ENCODE peak calls at places on chromosomes 16 and 17, in four cellular contexts. One of them, this sample, is unnamed.

GRCh38 chr17:82981141-82981540 is 98.3 kb upstream of the METRNL start:
- DNase-seq in HepG2: no peak
- DNase-seq in WTC11: no peak
- DNase-seq in K562: no peak
- DNase-seq in this sample: no peak

GRCh38 chr16:58912571-58912970 is 178.5 kb upstream of the GOT2 start:
- DNase-seq in K562: no peak
- DNase-seq in HepG2: no peak
- DNase-seq in WTC11: no peak
- DNase-seq in this sample: no peak

GRCh38 chr16:86245351-86245750 is 265.0 kb upstream of the FOXF1 start:
- DNase-seq in K562: no peak
- DNase-seq in HepG2: no peak
- DNase-seq in WTC11: no peak
- DNase-seq in this sample: no peak

GRCh38 chr17:30336369-30337171 is 2.7 kb upstream of the TMIGD1 start:
- DNase-seq in WTC11: peak
- DNase-seq in HepG2: peak
- DNase-seq in K562: peak
- DNase-seq in this sample: peak

GRCh38 chr16:85394511-85395206 is 218.5 kb upstream of the GSE1 start:
- DNase-seq in WTC11: peak
- DNase-seq in HepG2: no peak
- DNase-seq in K562: no peak
- DNase-seq in this sample: no peak

GRCh38 chr16:69930117-69930776 is 20.9 kb upstream of the CLEC18A start:
- DNase-seq in K562: peak
- DNase-seq in WTC11: peak
- DNase-seq in HepG2: peak
- DNase-seq in this sample: peak

GRCh38 chr17:78780335-78780734 is 1.7 kb downstream of the CYTH1 start:
- DNase-seq in WTC11: no peak
- DNase-seq in HepG2: no peak
- DNase-seq in K562: no peak
- DNase-seq in this sample: no peak

GRCh38 chr17:7897773-7898172 is 9.2 kb downstream of the CHD3 start:
- DNase-seq in HepG2: peak
- DNase-seq in WTC11: no peak
- DNase-seq in K562: peak
- DNase-seq in this sample: peak

GRCh38 chr17:82318169-82318498 is 726 bp upstream of the CD7 start:
- DNase-seq in HepG2: no peak
- DNase-seq in K562: no peak
- DNase-seq in WTC11: no peak
- DNase-seq in this sample: no peak

GRCh38 chr17:15782809-15783208 is 50.7 kb downstream of the TBC1D26 start:
- DNase-seq in WTC11: peak
- DNase-seq in HepG2: no peak
- DNase-seq in K562: no peak
- DNase-seq in this sample: no peak

GRCh38 chr17:67024736-67025135 is 19.6 kb upstream of the CACNG1 start:
- DNase-seq in HepG2: no peak
- DNase-seq in K562: no peak
- DNase-seq in WTC11: no peak
- DNase-seq in this sample: no peak
- TF ChIP-seq NR3C1 in HepG2: no peak
- TF ChIP-seq NR3C1 in K562: no peak
- TF ChIP-seq NR3C1 in WTC11: no peak
- TF ChIP-seq NR3C1 in this sample: no peak

GRCh38 chr17:59332890-59333377 is 1.5 kb downstream of the YPEL2 start:
- DNase-seq in HepG2: no peak
- DNase-seq in WTC11: no peak
- DNase-seq in K562: no peak
- DNase-seq in this sample: no peak
- TF ChIP-seq NR3C1 in HepG2: no peak
- TF ChIP-seq NR3C1 in WTC11: no peak
- TF ChIP-seq NR3C1 in K562: no peak
- TF ChIP-seq NR3C1 in this sample: no peak

DNA sequence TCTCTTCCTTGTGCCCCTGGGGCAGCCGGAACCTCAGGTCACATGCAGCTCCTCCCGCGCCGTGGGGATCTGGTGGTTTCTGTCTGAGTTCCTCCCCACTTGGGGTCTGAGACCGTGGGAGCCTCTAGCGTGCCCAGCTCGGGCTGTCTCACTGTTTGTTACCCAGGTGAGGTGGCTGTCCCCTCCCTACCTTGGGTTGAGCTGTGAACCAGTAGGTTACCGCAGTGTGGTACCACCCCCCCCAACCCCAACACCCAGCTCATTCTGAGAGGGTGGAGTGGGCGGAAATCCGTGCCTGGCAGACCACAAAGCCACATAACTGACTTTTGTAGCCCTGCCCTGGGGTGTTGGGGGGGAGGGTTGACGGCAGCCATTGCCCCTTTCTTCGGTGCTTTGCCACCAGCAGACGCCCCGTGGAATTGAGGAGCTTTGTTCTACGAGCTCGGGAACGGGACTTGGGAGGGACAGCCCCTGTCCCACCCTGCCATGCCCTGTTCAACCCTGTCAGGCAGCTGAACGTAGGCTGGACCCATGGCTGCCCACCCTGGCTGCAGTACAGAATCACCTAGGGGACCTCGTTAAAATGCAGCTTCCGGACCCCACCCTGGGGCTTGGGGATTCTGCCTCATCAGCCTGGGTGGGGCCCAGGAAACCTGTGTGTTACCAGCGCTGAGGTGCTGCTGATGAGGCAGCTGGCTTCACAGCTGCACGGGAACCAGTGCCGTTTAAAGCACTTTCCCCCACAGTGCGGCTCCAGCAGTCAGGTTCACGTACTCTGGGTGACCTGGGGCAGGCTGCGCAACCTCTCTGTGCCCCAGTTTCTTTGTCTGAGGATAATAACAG is 18.5 kb downstream of the RAP1GAP2 start:
- DNase-seq in HepG2: no peak
- DNase-seq in K562: no peak
- DNase-seq in WTC11: no peak
- DNase-seq in this sample: no peak
- TF ChIP-seq NR3C1 in HepG2: no peak
- TF ChIP-seq NR3C1 in K562: no peak
- TF ChIP-seq NR3C1 in WTC11: no peak
- TF ChIP-seq NR3C1 in this sample: no peak

DNA sequence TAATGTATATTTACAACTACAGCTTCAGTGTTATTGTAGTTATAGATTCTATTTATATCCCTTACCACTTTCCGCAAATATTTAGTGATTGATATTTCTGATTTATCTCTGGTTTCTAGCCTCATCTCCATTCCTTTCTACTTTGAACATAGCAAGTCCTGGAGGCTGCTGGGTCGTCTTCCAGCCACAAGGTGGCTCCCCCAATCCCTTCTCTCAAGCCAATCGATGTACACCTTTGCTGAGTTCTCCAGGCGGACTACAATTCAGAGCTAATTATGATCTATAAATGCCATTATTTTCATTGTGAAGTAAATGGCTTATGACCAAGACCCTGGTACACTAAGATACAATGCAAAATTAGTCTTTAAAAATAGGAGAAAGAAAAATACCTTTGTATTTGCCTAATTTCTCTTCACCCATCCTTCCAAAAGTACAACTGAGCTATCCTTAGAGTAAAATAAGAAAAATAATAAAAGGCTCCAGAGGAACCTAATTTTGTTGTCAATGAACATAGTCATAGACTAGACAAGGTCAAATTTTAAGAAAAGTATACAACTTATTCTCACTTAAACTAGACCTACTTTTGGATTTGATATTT is 122.1 kb downstream of the SKAP1 start:
- DNase-seq in K562: peak
- DNase-seq in WTC11: peak
- DNase-seq in HepG2: peak
- DNase-seq in this sample: peak
- TF ChIP-seq NR3C1 in K562: no peak
- TF ChIP-seq NR3C1 in WTC11: no peak
- TF ChIP-seq NR3C1 in HepG2: no peak
- TF ChIP-seq NR3C1 in this sample: no peak

GRCh38 chr17:65495255-65496060 is 66.0 kb downstream of the AXIN2 start:
- DNase-seq in K562: no peak
- DNase-seq in WTC11: peak
- DNase-seq in HepG2: no peak
- DNase-seq in this sample: no peak
- TF ChIP-seq NR3C1 in K562: no peak
- TF ChIP-seq NR3C1 in WTC11: no peak
- TF ChIP-seq NR3C1 in HepG2: no peak
- TF ChIP-seq NR3C1 in this sample: no peak

DNA sequence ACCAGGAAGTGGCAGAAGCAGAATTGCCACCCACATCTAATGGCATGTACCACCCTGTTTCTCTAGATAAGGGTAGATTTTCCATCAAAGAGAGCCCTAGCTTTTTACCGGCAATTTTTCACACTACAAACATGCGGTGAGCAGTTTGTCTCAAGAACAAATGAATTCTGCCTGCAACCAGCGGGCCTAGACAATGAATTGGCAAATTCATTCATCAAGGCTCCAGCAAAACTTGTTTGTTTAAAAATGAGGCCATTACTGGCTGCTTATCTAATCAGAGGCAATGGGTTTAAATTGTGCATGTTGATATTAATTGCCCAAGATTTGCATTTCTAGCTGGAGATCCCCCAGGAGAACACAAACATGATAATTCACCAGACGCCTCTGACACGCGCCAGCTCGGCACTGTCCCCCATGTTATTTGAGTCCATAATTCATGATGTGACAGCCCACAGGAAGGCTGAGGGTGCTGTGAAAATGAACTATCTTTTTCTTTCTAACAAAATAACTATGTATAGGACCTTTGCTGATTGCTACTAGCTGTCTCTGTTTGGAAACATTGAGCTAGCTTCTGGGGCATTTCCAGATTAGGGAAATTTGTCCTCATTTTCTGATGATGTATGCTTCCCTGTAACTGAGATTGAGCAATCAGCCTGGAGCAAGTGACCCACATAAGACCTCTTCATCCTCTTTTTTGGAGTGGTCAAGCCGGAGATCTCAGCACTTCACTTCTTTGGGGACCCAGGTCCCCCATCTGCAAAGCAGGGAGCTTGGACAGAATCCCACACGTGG is 80.8 kb downstream of the CNGB1 start:
- DNase-seq in WTC11: no peak
- DNase-seq in K562: no peak
- DNase-seq in HepG2: no peak
- DNase-seq in this sample: no peak
- TF ChIP-seq NR3C1 in WTC11: no peak
- TF ChIP-seq NR3C1 in K562: no peak
- TF ChIP-seq NR3C1 in HepG2: no peak
- TF ChIP-seq NR3C1 in this sample: no peak

GRCh38 chr17:65185686-65186382 is 48.7 kb downstream of the RGS9 start:
- DNase-seq in HepG2: no peak
- DNase-seq in WTC11: no peak
- DNase-seq in K562: peak
- DNase-seq in this sample: no peak
- TF ChIP-seq NR3C1 in HepG2: no peak
- TF ChIP-seq NR3C1 in WTC11: no peak
- TF ChIP-seq NR3C1 in K562: no peak
- TF ChIP-seq NR3C1 in this sample: no peak

This sample was measured in A549.